ENCODE peak calls at places on chromosome 5, in five cellular contexts. T is heart left ventricle, X is BE2C, F is H1, K is stomach. H is an unnamed sample.

GRCh38 chr5:31583129-31583528 is 51.0 kb downstream of the C5orf22 start:
- DNase-seq in T (no peak), F (no peak), X (no peak), K (no peak), H (no peak)

GRCh38 chr5:131821221-131821620 is 24.4 kb upstream of the FNIP1 start:
- DNase-seq in X (no peak), K (no peak), F (no peak), T (no peak), H (no peak)

GRCh38 chr5:28408186-28408585 is 1369.8 kb upstream of the CDH9 start:
- DNase-seq in F (no peak), X (no peak), T (no peak), K (no peak), H (no peak)

GRCh38 chr5:149360262-149360661 is 2.4 kb downstream of the PCYOX1L start:
- DNase-seq in K (no peak), X (no peak), F (no peak), T (no peak), H (no peak)

GRCh38 chr5:35035271-35035670 is 12.5 kb downstream of the AGXT2 start:
- DNase-seq in F (no peak), K (no peak), T (no peak), X (no peak), H (no peak)

GRCh38 chr5:6158974-6159863 is 219.1 kb downstream of the MED10 start:
- DNase-seq in K (no peak), X (peak; percentile 51), T (no peak), F (no peak), H (no peak)

GRCh38 chr5:176570044-176570443 is 20.9 kb downstream of the CDHR2 start:
- DNase-seq in K (no peak), T (no peak), X (no peak), F (no peak), H (no peak)

GRCh38 chr5:43609752-43610151 is 6.8 kb downstream of the NNT start:
- DNase-seq in X (no peak), F (no peak), K (no peak), T (no peak), H (no peak)

GRCh38 chr5:122478741-122479459 is 166.9 kb downstream of the SNCAIP start:
- DNase-seq in F (no peak), X (no peak), K (no peak), T (no peak), H (no peak)

GRCh38 chr5:43631182-43631910 is 28.4 kb downstream of the NNT start:
- DNase-seq in F (peak; percentile 54), T (peak; percentile 42), K (peak; percentile 34), X (peak; percentile 61), H (peak; percentile 19)

GRCh38 chr5:10626473-10627013 is 62.7 kb downstream of the ANKRD33B start:
- DNase-seq in K (no peak), T (no peak), F (no peak), X (no peak), H (no peak)

GRCh38 chr5:138898336-138898735 is 23.2 kb upstream of the LRRTM2 start:
- DNase-seq in K (no peak), T (no peak), F (no peak), X (no peak), H (no peak)

GRCh38 chr5:178389796-178390195 is 157.2 kb upstream of the PHYKPL start:
- DNase-seq in F (no peak), T (no peak), K (peak; percentile 20), X (no peak), H (no peak)

GRCh38 chr5:132001647-132002561 is 9.6 kb downstream of the ACSL6 start:
- DNase-seq in X (no peak), T (peak; percentile 37), K (no peak), F (no peak), H (no peak)

GRCh38 chr5:172458956-172459355 is 4.6 kb upstream of the SH3PXD2B start:
- DNase-seq in T (no peak), F (no peak), K (no peak), X (no peak), H (no peak)

GRCh38 chr5:88761269-88761880 is 121.6 kb downstream of the MEF2C start:
- DNase-seq in F (no peak), K (no peak), X (no peak), T (no peak), H (no peak)

GRCh38 chr5:159393854-159394274 is 63.6 kb upstream of the IL12B start:
- DNase-seq in K (no peak), X (no peak), T (no peak), F (no peak), H (no peak)

GRCh38 chr5:148457183-148457620 is 73.4 kb downstream of the FBXO38 start:
- DNase-seq in T (no peak), X (no peak), K (no peak), F (no peak), H (no peak)

GRCh38 chr5:132086277-132086794 is 12.7 kb downstream of the CSF2 start:
- DNase-seq in T (peak; percentile 87), K (peak; percentile 50), F (no peak), X (peak; percentile 91), H (no peak)

GRCh38 chr5:9302228-9302627 is 243.6 kb downstream of the SEMA5A start:
- DNase-seq in K (no peak), X (no peak), F (no peak), T (no peak), H (no peak)

GRCh38 chr5:125450803-125451202 is 704.4 kb upstream of the ZNF608 start:
- DNase-seq in X (no peak), K (no peak), F (no peak), T (no peak), H (no peak)

GRCh38 chr5:93325946-93326345 is 255.1 kb downstream of the NR2F1-AS1 start:
- DNase-seq in F (no peak), K (no peak), T (no peak), X (no peak), H (no peak)

GRCh38 chr5:6832994-6833393 is 119.8 kb downstream of the TENT4A start:
- DNase-seq in X (no peak), K (no peak), F (no peak), T (no peak), H (no peak)

GRCh38 chr5:127941646-127942045 is 141.9 kb upstream of the SLC12A2 start:
- DNase-seq in T (no peak), K (no peak), F (no peak), X (no peak), H (peak; percentile 61)

GRCh38 chr5:91318727-91319126 is 64.4 kb downstream of the ARRDC3 start:
- DNase-seq in F (no peak), K (no peak), T (no peak), X (no peak), H (no peak)

GRCh38 chr5:149153751-149154610 is 12.7 kb downstream of the ABLIM3 start:
- DNase-seq in F (no peak), K (no peak), X (no peak), T (peak; percentile 85), H (no peak)

GRCh38 chr5:144202072-144202471 is 31.4 kb downstream of the KCTD16 start:
- DNase-seq in T (no peak), X (no peak), F (no peak), K (no peak), H (no peak)

GRCh38 chr5:176491056-176491646 is 43.0 kb downstream of the FAF2 start:
- DNase-seq in X (no peak), K (no peak), T (no peak), F (no peak), H (no peak)

DNA sequence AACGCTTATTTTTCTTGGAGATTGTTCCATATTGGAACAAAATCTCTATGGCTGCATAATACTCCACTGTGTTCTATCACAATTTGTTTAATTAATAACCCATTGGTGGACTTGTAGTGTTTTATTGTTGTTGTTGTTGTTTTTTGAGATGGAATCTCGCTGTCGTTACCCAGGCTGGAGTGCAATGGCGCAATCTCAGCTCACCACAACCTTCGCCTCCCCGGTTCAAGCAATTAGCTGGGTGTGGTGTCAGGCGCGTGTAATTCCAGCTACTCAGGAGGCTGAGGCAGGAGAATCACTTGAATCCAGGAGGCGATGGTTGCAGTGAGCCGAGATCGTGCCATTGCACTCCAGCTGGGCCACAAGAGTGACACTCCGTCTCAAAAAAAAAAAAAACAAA is 38.7 kb downstream of the SPRY4 start:
- DNase-seq in T (no peak), K (no peak), F (no peak), X (no peak), H (peak; percentile 66)
- H3K4me1 ChIP-seq in T (peaks cover 37% of the 10 kb centered on the region), K (peaks cover 5% of the 10 kb centered on the region), F (peaks cover 11% of the 10 kb centered on the region), X (peaks cover 31% of the 10 kb centered on the region), H (peaks cover 6% of the 10 kb centered on the region)

GRCh38 chr5:68533571-68534051 is 318.1 kb downstream of the PIK3R1 start:
- DNase-seq in K (no peak), F (no peak), X (peak; percentile 72), T (no peak), H (peak; percentile 41)
- H3K4me3 ChIP-seq in K (no peak overlapping the region), F (no peak overlapping the region), X (peak overlapping the region; percentile 27), T (peak overlapping the region; percentile 35), H (no peak overlapping the region)

GRCh38 chr5:36710039-36710438 is 103.6 kb downstream of the SLC1A3 start:
- DNase-seq in K (no peak), T (no peak), X (no peak), F (no peak), H (no peak)

GRCh38 chr5:36712719-36713118 is 106.3 kb downstream of the SLC1A3 start:
- DNase-seq in F (no peak), X (no peak), K (no peak), T (no peak), H (no peak)

GRCh38 chr5:36705055-36705454 is 98.6 kb downstream of the SLC1A3 start:
- DNase-seq in X (no peak), F (no peak), T (no peak), K (no peak), H (no peak)

GRCh38 chr5:36713541-36713940 is 107.1 kb downstream of the SLC1A3 start:
- DNase-seq in F (no peak), X (no peak), T (no peak), K (no peak), H (no peak)

GRCh38 chr5:36708996-36709395 is 102.6 kb downstream of the SLC1A3 start:
- DNase-seq in T (no peak), X (no peak), F (no peak), K (no peak), H (no peak)
- TF ChIP-seq CTCF in T (no peak), X (no peak), F (peak; percentile 45), K (no peak), H (no peak)

DNA sequence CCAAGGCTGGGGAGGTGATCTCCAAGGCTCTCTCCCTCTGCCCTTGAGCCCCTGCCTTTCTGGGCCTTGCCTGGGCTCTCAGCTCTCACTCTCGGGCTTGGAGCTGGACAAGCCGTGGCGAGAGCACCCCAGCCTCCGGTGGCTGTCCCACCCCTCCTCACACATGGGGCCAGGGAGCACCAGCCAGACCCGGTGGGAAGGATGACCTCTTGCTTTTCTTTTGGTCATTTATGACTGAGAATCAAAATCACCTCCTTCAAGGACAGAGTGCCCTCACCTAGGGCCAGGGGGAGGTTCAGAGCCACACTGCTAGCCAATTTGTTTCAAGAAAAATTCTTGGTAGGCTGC is 14.1 kb downstream of the TCF7 start:
- DNase-seq in T (no peak), K (no peak), F (no peak), X (no peak), H (no peak)
- H3K4me1 ChIP-seq in T (peaks cover 62% of the 10 kb centered on the region), K (peaks cover 36% of the 10 kb centered on the region), F (peaks cover 4% of the 10 kb centered on the region), X (peaks cover 22% of the 10 kb centered on the region), H (peaks cover 3% of the 10 kb centered on the region)

DNA sequence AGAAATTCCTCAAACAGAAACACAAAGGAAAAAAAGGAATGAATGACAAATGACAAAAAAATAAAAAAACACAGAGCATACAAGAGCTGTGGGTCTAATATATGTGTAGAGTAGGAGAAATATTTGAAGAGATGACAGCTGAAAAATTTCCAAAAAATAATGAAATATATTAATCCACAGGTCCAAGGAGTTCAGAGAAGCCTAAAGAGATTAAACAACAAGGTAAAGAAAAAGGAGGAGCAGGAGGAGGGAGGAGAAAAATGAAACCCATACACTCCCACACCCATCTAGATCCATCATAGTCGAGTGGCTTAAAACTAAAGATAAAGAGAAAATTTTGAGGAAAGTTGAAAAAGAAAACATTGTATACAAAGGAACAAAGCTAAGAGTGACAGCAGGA is 182.4 kb upstream of the MAP3K1 start:
- DNase-seq in X (no peak), K (no peak), F (no peak), T (no peak), H (no peak)
- H3K4me3 ChIP-seq in X (no peak overlapping the region), K (no peak overlapping the region), F (no peak overlapping the region), T (no peak overlapping the region), H (no peak overlapping the region)